ENCODE peak calls at places on chromosomes 4 and X, in six cellular contexts. B, K, P, F, A and X are unnamed samples.

GRCh38 chrX:4674028-4674782 is 960.8 kb upstream of the PRKX start:
- ATAC-seq in B (no peak), K (no peak), P (no peak), F (no peak), A (no peak), X (no peak)

GRCh38 chr4:99629962-99630554 is 27.6 kb downstream of the C4orf54 start:
- ATAC-seq in B (no peak), K (no peak), P (no peak), F (no peak), A (no peak), X (no peak)

GRCh38 chr4:76753814-76754213 is 144.1 kb downstream of the SOWAHB start:
- ATAC-seq in B (no peak), K (no peak), P (no peak), F (no peak), A (no peak), X (no peak)

GRCh38 chrX:139725720-139726119 is 17.8 kb upstream of the MCF2 start:
- ATAC-seq in B (no peak), K (no peak), P (no peak), F (no peak), A (peak; percentile 98), X (no peak)

GRCh38 chr4:5734841-5735240 is 23.8 kb downstream of the EVC start:
- ATAC-seq in B (no peak), K (peak; percentile 27), P (no peak), F (no peak), A (no peak), X (peak; percentile 50)

GRCh38 chr4:73127839-73128448 is 58.4 kb upstream of the COX18 start:
- ATAC-seq in B (peak; percentile 96), K (no peak), P (peak; percentile 94), F (peak; percentile 89), A (peak; percentile 79), X (no peak)

GRCh38 chr4:94577136-94577535 is 125.4 kb downstream of the PDLIM5 start:
- ATAC-seq in B (no peak), K (no peak), P (no peak), F (no peak), A (no peak), X (no peak)

GRCh38 chr4:37001688-37002436 is 242.7 kb upstream of the NWD2 start:
- ATAC-seq in B (no peak), K (no peak), P (no peak), F (peak; percentile 94), A (no peak), X (no peak)

GRCh38 chr4:106486533-106486932 is 118.0 kb upstream of the GIMD1 start:
- ATAC-seq in B (no peak), K (no peak), P (no peak), F (no peak), A (no peak), X (no peak)

GRCh38 chrX:50913520-50913919 is 3.0 kb downstream of the BMP15 start:
- ATAC-seq in B (no peak), K (no peak), P (no peak), F (no peak), A (no peak), X (no peak)

GRCh38 chr4:145956288-145956890 is 17.8 kb upstream of the ZNF827 start:
- ATAC-seq in B (peak; percentile 78), K (no peak), P (no peak), F (peak; percentile 80), A (peak; percentile 86), X (no peak)

GRCh38 chr4:163527172-163527571 is 32.7 kb downstream of the TMA16 start:
- ATAC-seq in B (no peak), K (no peak), P (no peak), F (no peak), A (no peak), X (no peak)

GRCh38 chr4:88722276-88722780 is 24.7 kb upstream of the NAP1L5 start:
- ATAC-seq in B (no peak), K (no peak), P (no peak), F (no peak), A (no peak), X (no peak)

GRCh38 chrX:135170877-135171519 is at the start of gene CT55:
- ATAC-seq in B (no peak), K (no peak), P (no peak), F (peak; percentile 100), A (no peak), X (no peak)

GRCh38 chrX:13123247-13123856 is 78.9 kb upstream of the FAM9C start:
- ATAC-seq in B (peak; percentile 94), K (no peak), P (no peak), F (no peak), A (no peak), X (no peak)

GRCh38 chr4:118981839-118982381 is 93.3 kb downstream of the SYNPO2 start:
- ATAC-seq in B (peak; percentile 94), K (peak; percentile 78), P (peak; percentile 91), F (peak; percentile 91), A (peak; percentile 94), X (peak; percentile 79)

GRCh38 chr4:117239434-117239833 is 154.1 kb upstream of the TRAM1L1 start:
- ATAC-seq in B (no peak), K (no peak), P (no peak), F (no peak), A (no peak), X (no peak)

GRCh38 chrX:118502121-118502794 is 6.6 kb downstream of the DOCK11 start:
- ATAC-seq in B (no peak), K (no peak), P (no peak), F (peak; percentile 43), A (no peak), X (no peak)

GRCh38 chr4:139300431-139301142 is 718 bp upstream of the NAA15 start:
- ATAC-seq in B (peak; percentile 3), K (peak; percentile 13), P (peak; percentile 40), F (peak; percentile 41), A (peak; percentile 15), X (peak; percentile 35)

GRCh38 chrX:100911731-100912130 is 17.0 kb downstream of the XKRX start:
- ATAC-seq in B (no peak), K (no peak), P (no peak), F (no peak), A (no peak), X (no peak)

GRCh38 chrX:14936561-14936960 is 63.3 kb downstream of the MOSPD2 start:
- ATAC-seq in B (no peak), K (no peak), P (peak; percentile 91), F (peak; percentile 74), A (peak; percentile 81), X (no peak)

GRCh38 chr4:14726441-14727405 is 275.6 kb upstream of the CPEB2 start:
- ATAC-seq in B (no peak), K (no peak), P (peak; percentile 64), F (no peak), A (peak; percentile 74), X (no peak)

GRCh38 chrX:111680988-111681779 is at the start of gene ALG13:
- ATAC-seq in B (peak; percentile 97), K (peak; percentile 96), P (peak; percentile 98), F (peak; percentile 97), A (peak; percentile 94), X (peak; percentile 95)
- TF ChIP-seq CTCF in B (peak; percentile 82), K (peak; percentile 59), P (peak; percentile 58), F (peak; percentile 84), A (peak; percentile 63), X (peak; percentile 61)

GRCh38 chr4:79831119-79831528 is 241.9 kb downstream of the ANTXR2 start:
- ATAC-seq in B (no peak), K (no peak), P (no peak), F (no peak), A (no peak), X (no peak)
- TF ChIP-seq EP300 in B (no peak), K (no peak), P (no peak), F (no peak), A (no peak), X (no peak)

DNA sequence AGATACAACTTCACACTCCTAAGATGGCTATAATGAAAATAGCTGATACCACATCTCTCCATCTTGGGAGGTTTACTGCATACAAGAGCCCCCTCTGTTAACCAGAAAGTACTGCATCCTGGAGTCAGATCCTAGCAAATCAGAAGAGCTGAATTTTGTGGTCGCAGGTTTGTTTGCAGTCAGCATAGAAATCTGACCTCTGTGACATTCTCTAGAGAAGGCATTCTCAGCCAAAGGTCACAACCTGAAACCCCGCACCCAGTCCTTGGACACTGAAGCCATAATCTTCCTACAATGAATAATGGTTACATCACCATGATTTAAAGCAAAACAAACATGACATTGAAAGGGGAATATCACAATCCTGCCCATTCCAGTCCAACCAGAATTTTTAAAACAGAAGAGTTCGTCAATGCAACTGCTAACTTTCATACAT is 17.7 kb downstream of the HS6ST2 start:
- ATAC-seq in B (peak; percentile 71), K (no peak), P (peak; percentile 66), F (peak; percentile 55), A (no peak), X (no peak)
- TF ChIP-seq CTCF in B (no peak), K (no peak), P (no peak), F (peak; percentile 4), A (no peak), X (no peak)

GRCh38 chr4:108622828-108623227 is 2.5 kb downstream of the RPL34 start:
- ATAC-seq in B (no peak), K (no peak), P (no peak), F (no peak), A (no peak), X (no peak)
- TF ChIP-seq EP300 in B (no peak), K (no peak), P (no peak), F (no peak), A (no peak), X (no peak)

GRCh38 chrX:7927259-7928167 is at the start of gene PNPLA4:
- ATAC-seq in B (peak; percentile 97), K (peak; percentile 97), P (peak; percentile 95), F (peak; percentile 96), A (peak; percentile 93), X (peak; percentile 91)
- TF ChIP-seq CTCF in B (peak; percentile 53), K (no peak), P (peak; percentile 8), F (peak; percentile 53), A (no peak), X (no peak)

DNA sequence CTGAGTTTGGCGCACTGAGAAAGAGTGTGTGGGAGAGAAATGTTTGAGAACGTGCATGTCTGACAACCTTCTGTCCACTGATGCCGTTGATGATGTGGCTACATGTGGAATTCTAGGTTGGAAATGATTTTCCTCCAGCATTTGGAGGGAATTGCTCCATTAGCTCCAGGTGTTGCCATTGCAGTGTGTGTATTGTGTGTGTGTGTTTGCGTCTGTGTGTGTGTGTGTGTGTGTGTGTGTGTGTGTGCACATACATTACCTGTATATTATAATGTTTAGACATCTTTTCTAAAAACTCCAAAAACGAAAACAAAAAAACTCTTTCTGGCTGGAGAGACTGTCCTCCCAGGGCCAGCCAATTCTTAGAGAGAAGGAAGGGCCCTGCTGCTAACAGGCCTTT is 18.2 kb upstream of the MECP2 start:
- ATAC-seq in B (no peak), K (no peak), P (no peak), F (no peak), A (no peak), X (no peak)
- TF ChIP-seq EP300 in B (no peak), K (no peak), P (no peak), F (no peak), A (no peak), X (no peak)

GRCh38 chrX:26664919-26665318 is 448.9 kb downstream of the MAGEB5 start:
- ATAC-seq in B (no peak), K (no peak), P (no peak), F (no peak), A (no peak), X (no peak)
- TF ChIP-seq CTCF in B (no peak), K (no peak), P (no peak), F (no peak), A (no peak), X (no peak)